ENCODE peak calls at places on chromosomes 3 and 15, in five cellular contexts. X, D, F, I and Y are unnamed samples.

GRCh38 chr3:33037479-33037878 is 59.5 kb downstream of the GLB1 start:
- DNase-seq in D (no peak), F (no peak), X (no peak), I (no peak), Y (no peak)

GRCh38 chr15:84780492-84780891 is 32.1 kb downstream of the ZNF592 start:
- DNase-seq in D (no peak), F (no peak), I (no peak), X (no peak), Y (no peak)

GRCh38 chr15:31197497-31198414 is 96.2 kb upstream of the TRPM1 start:
- DNase-seq in X (no peak), I (no peak), F (peak), D (no peak), Y (no peak)

GRCh38 chr15:73927003-73927475 is 777 bp downstream of the LOXL1 start:
- DNase-seq in X (no peak), D (no peak), F (no peak), I (peak), Y (no peak)

GRCh38 chr3:13420051-13420816 is at the start of gene NUP210:
- DNase-seq in D (no peak), I (peak), X (no peak), F (no peak), Y (no peak)

GRCh38 chr15:52734329-52734728 is 55.1 kb upstream of the ATOSA start:
- DNase-seq in F (no peak), I (no peak), X (no peak), D (no peak), Y (no peak)

GRCh38 chr3:44030690-44031344 is 210.9 kb upstream of the TOPAZ1 start:
- DNase-seq in F (no peak), D (no peak), I (no peak), X (no peak), Y (no peak)

GRCh38 chr3:24316887-24317383 is 177.7 kb downstream of the THRB start:
- DNase-seq in I (no peak), F (no peak), D (no peak), X (no peak), Y (no peak)

GRCh38 chr3:71251156-71251775 is 332.3 kb downstream of the FOXP1 start:
- DNase-seq in F (no peak), D (no peak), X (no peak), I (no peak), Y (no peak)

GRCh38 chr3:25448750-25449684 is 21.0 kb downstream of the RARB start:
- DNase-seq in X (no peak), D (peak), I (no peak), F (peak), Y (peak)

GRCh38 chr3:58198804-58199203 is 12.0 kb downstream of the DNASE1L3 start:
- DNase-seq in D (peak), F (no peak), X (no peak), I (no peak), Y (no peak)

GRCh38 chr3:11560746-11561145 is 83.0 kb downstream of the VGLL4 start:
- DNase-seq in D (no peak), F (no peak), I (no peak), X (no peak), Y (no peak)

GRCh38 chr15:31116423-31117030 is 15.0 kb upstream of the TRPM1 start:
- DNase-seq in F (no peak), I (no peak), D (no peak), X (no peak), Y (no peak)

GRCh38 chr3:40191850-40192448 is 117.6 kb upstream of the EIF1B start:
- DNase-seq in I (peak), F (peak), D (no peak), X (peak), Y (peak)

GRCh38 chr15:94346272-94346671 is 114.9 kb downstream of the MCTP2 start:
- DNase-seq in D (no peak), F (no peak), X (no peak), I (no peak), Y (no peak)

GRCh38 chr3:69012111-69012835 is 1.2 kb downstream of the EOGT start:
- DNase-seq in F (no peak), I (no peak), X (no peak), D (no peak), Y (no peak)

GRCh38 chr3:38003371-38003816 is 12.8 kb downstream of the VILL start:
- DNase-seq in X (peak), I (no peak), D (no peak), F (peak), Y (no peak)

GRCh38 chr3:32113981-32114566 is 7.7 kb downstream of the GPD1L start:
- DNase-seq in I (no peak), D (no peak), X (no peak), F (no peak), Y (no peak)

GRCh38 chr3:30612422-30613134 is 6.2 kb downstream of the TGFBR2 start:
- DNase-seq in I (no peak), D (no peak), X (no peak), F (no peak), Y (no peak)

GRCh38 chr3:134846943-134847342 is 51.9 kb downstream of the EPHB1 start:
- DNase-seq in X (no peak), F (no peak), I (no peak), D (peak), Y (no peak)

GRCh38 chr15:60093273-60094067 is 89.4 kb downstream of the FOXB1 start:
- DNase-seq in D (no peak), I (no peak), F (peak), X (no peak), Y (no peak)